ENCODE peak calls at places on chromosome 18, in four cellular contexts. One of them, this sample, is unnamed.
A peak's percentile ranks its signal among the peaks of the same experiment; 100 is the strongest.

GRCh38 chr18:36187826-36188721 is 777 bp downstream of the MOCOS start:
- DNase-seq in HepG2: peak; percentile 52
- DNase-seq in NCI-H1694 treated with DMSO at 0.1 percent for 48 hours: no peak
- DNase-seq in AG08395: peak; percentile 48
- DNase-seq in this sample: no peak

GRCh38 chr18:36688020-36688965 is 140.5 kb downstream of the TPGS2 start:
- DNase-seq in NCI-H1694 treated with DMSO at 0.1 percent for 48 hours: peak; percentile 4
- DNase-seq in HepG2: peak; percentile 52
- DNase-seq in AG08395: peak; percentile 78
- DNase-seq in this sample: peak; percentile 44

GRCh38 chr18:44696892-44697291 is 16.2 kb downstream of the SETBP1 start:
- DNase-seq in HepG2: no peak
- DNase-seq in NCI-H1694 treated with DMSO at 0.1 percent for 48 hours: no peak
- DNase-seq in AG08395: no peak
- DNase-seq in this sample: no peak

GRCh38 chr18:10860382-10860781 is 289.0 kb downstream of the PIEZO2 start:
- DNase-seq in NCI-H1694 treated with DMSO at 0.1 percent for 48 hours: no peak
- DNase-seq in AG08395: no peak
- DNase-seq in HepG2: no peak
- DNase-seq in this sample: no peak

GRCh38 chr18:38940863-38941531 is 1375.4 kb upstream of the CELF4 start:
- DNase-seq in HepG2: peak; percentile 57
- DNase-seq in AG08395: no peak
- DNase-seq in NCI-H1694 treated with DMSO at 0.1 percent for 48 hours: no peak
- DNase-seq in this sample: no peak

GRCh38 chr18:23584019-23584970 is 2.0 kb downstream of the NPC1 start:
- DNase-seq in NCI-H1694 treated with DMSO at 0.1 percent for 48 hours: no peak
- DNase-seq in AG08395: no peak
- DNase-seq in HepG2: no peak
- DNase-seq in this sample: no peak

GRCh38 chr18:48607049-48607984 is 68.5 kb downstream of the CTIF start:
- DNase-seq in HepG2: peak; percentile 9
- DNase-seq in NCI-H1694 treated with DMSO at 0.1 percent for 48 hours: no peak
- DNase-seq in AG08395: peak; percentile 90
- DNase-seq in this sample: no peak

GRCh38 chr18:9946831-9947230 is 33.0 kb downstream of the VAPA start:
- DNase-seq in HepG2: no peak
- DNase-seq in AG08395: no peak
- DNase-seq in NCI-H1694 treated with DMSO at 0.1 percent for 48 hours: no peak
- DNase-seq in this sample: no peak

GRCh38 chr18:75252136-75252535 is 41.5 kb downstream of the TSHZ1 start:
- DNase-seq in NCI-H1694 treated with DMSO at 0.1 percent for 48 hours: no peak
- DNase-seq in HepG2: no peak
- DNase-seq in AG08395: no peak
- DNase-seq in this sample: no peak

GRCh38 chr18:55384551-55385275 is 203.3 kb downstream of the TCF4 start:
- DNase-seq in NCI-H1694 treated with DMSO at 0.1 percent for 48 hours: no peak
- DNase-seq in AG08395: peak; percentile 54
- DNase-seq in HepG2: peak; percentile 7
- DNase-seq in this sample: peak; percentile 39

GRCh38 chr18:46672062-46672970 is 15.3 kb upstream of the LOXHD1 start:
- DNase-seq in NCI-H1694 treated with DMSO at 0.1 percent for 48 hours: no peak
- DNase-seq in HepG2: no peak
- DNase-seq in AG08395: peak; percentile 56
- DNase-seq in this sample: no peak

GRCh38 chr18:23694642-23695430 is 5.6 kb downstream of the LAMA3 start:
- DNase-seq in NCI-H1694 treated with DMSO at 0.1 percent for 48 hours: no peak
- DNase-seq in HepG2: no peak
- DNase-seq in AG08395: no peak
- DNase-seq in this sample: no peak

GRCh38 chr18:44799422-44800421 is 119.0 kb downstream of the SETBP1 start:
- DNase-seq in NCI-H1694 treated with DMSO at 0.1 percent for 48 hours: no peak
- DNase-seq in HepG2: no peak
- DNase-seq in AG08395: no peak
- DNase-seq in this sample: no peak

GRCh38 chr18:48576454-48576766 is 37.6 kb downstream of the CTIF start:
- DNase-seq in HepG2: no peak
- DNase-seq in AG08395: no peak
- DNase-seq in NCI-H1694 treated with DMSO at 0.1 percent for 48 hours: no peak
- DNase-seq in this sample: no peak

GRCh38 chr18:23257686-23258565 is 122.6 kb downstream of the CABLES1 start:
- DNase-seq in HepG2: no peak
- DNase-seq in AG08395: peak; percentile 56
- DNase-seq in NCI-H1694 treated with DMSO at 0.1 percent for 48 hours: no peak
- DNase-seq in this sample: no peak

GRCh38 chr18:79797518-79798345 is at the start of gene KCNG2:
- DNase-seq in AG08395: peak; percentile 32
- DNase-seq in NCI-H1694 treated with DMSO at 0.1 percent for 48 hours: no peak
- DNase-seq in HepG2: no peak
- DNase-seq in this sample: peak; percentile 11

GRCh38 chr18:8507361-8507760 is 101.9 kb upstream of the RAB12 start:
- DNase-seq in HepG2: peak; percentile 13
- DNase-seq in NCI-H1694 treated with DMSO at 0.1 percent for 48 hours: peak; percentile 11
- DNase-seq in AG08395: no peak
- DNase-seq in this sample: no peak

GRCh38 chr18:41695441-41695840 is 259.6 kb upstream of the PIK3C3 start:
- DNase-seq in NCI-H1694 treated with DMSO at 0.1 percent for 48 hours: no peak
- DNase-seq in AG08395: no peak
- DNase-seq in HepG2: no peak
- DNase-seq in this sample: no peak

GRCh38 chr18:50748243-50749229 is 71.3 kb downstream of the MRO start:
- DNase-seq in AG08395: no peak
- DNase-seq in HepG2: no peak
- DNase-seq in NCI-H1694 treated with DMSO at 0.1 percent for 48 hours: no peak
- DNase-seq in this sample: peak; percentile 15

GRCh38 chr18:73842795-73843394 is 304.7 kb downstream of the FBXO15 start:
- DNase-seq in NCI-H1694 treated with DMSO at 0.1 percent for 48 hours: peak; percentile 1
- DNase-seq in AG08395: peak; percentile 39
- DNase-seq in HepG2: peak; percentile 4
- DNase-seq in this sample: no peak

GRCh38 chr18:35513181-35513932 is 15.6 kb upstream of the INO80C start:
- DNase-seq in AG08395: peak; percentile 33
- DNase-seq in HepG2: no peak
- DNase-seq in NCI-H1694 treated with DMSO at 0.1 percent for 48 hours: no peak
- DNase-seq in this sample: no peak

GRCh38 chr18:65359479-65359878 is 391.3 kb upstream of the CDH7 start:
- DNase-seq in NCI-H1694 treated with DMSO at 0.1 percent for 48 hours: no peak
- DNase-seq in AG08395: no peak
- DNase-seq in HepG2: no peak
- DNase-seq in this sample: no peak

GRCh38 chr18:63951302-63951705 is 2.2 kb downstream of the HMSD start:
- DNase-seq in AG08395: peak; percentile 28
- DNase-seq in NCI-H1694 treated with DMSO at 0.1 percent for 48 hours: no peak
- DNase-seq in HepG2: no peak
- DNase-seq in this sample: no peak

GRCh38 chr18:34511435-34511834 is 198.7 kb upstream of the DTNA start:
- DNase-seq in HepG2: no peak
- DNase-seq in AG08395: no peak
- DNase-seq in NCI-H1694 treated with DMSO at 0.1 percent for 48 hours: no peak
- DNase-seq in this sample: no peak